ENCODE peak calls at places on chromosome 5, in ten cellular contexts. D, E, T, Q, L, K, V, Y, S and F are unnamed samples.

GRCh38 chr5:151487544-151487943 is 40.1 kb downstream of the SLC36A1 start:
- DNase-seq in S (no peak), Q (no peak), T (no peak), V (no peak), E (no peak), L (no peak), K (no peak), D (no peak), Y (no peak), F (no peak)

GRCh38 chr5:113102121-113102531 is 125.5 kb downstream of the DCP2 start:
- DNase-seq in Q (no peak), Y (no peak), S (no peak), E (no peak), T (no peak), K (no peak), L (no peak), D (peak), V (no peak), F (no peak)

GRCh38 chr5:43643750-43644149 is 40.8 kb downstream of the NNT start:
- DNase-seq in L (no peak), Y (no peak), V (no peak), S (no peak), E (no peak), Q (no peak), T (no peak), K (no peak), D (no peak), F (no peak)

GRCh38 chr5:38546691-38547146 is 9.7 kb downstream of the LIFR start:
- DNase-seq in Y (no peak), T (no peak), E (no peak), L (no peak), D (no peak), K (no peak), V (no peak), S (peak), Q (no peak), F (no peak)

GRCh38 chr5:26434688-26435087 is 603.7 kb downstream of the CDH9 start:
- DNase-seq in L (no peak), K (no peak), E (no peak), T (no peak), Q (no peak), V (no peak), D (no peak), Y (no peak), S (no peak), F (no peak)

GRCh38 chr5:74507596-74507995 is 132.9 kb downstream of the ENC1 start:
- DNase-seq in Q (no peak), S (no peak), T (no peak), E (no peak), D (no peak), K (no peak), L (no peak), Y (no peak), V (no peak), F (no peak)

GRCh38 chr5:126395198-126395597 is 28.0 kb upstream of the GRAMD2B start:
- DNase-seq in K (no peak), Q (no peak), S (no peak), L (peak), T (no peak), Y (no peak), D (peak), V (peak), E (no peak), F (no peak)

GRCh38 chr5:180074462-180074861 is 2.9 kb upstream of the RNF130 start:
- DNase-seq in L (no peak), Y (no peak), K (no peak), V (no peak), T (no peak), D (peak), S (no peak), Q (no peak), E (no peak), F (no peak)

GRCh38 chr5:39447968-39448367 is 23.2 kb upstream of the DAB2 start:
- DNase-seq in Y (no peak), Q (no peak), D (peak), E (no peak), V (no peak), K (no peak), L (no peak), S (peak), T (no peak), F (no peak)

GRCh38 chr5:53170748-53171349 is 61.3 kb upstream of the MOCS2 start:
- DNase-seq in Q (no peak), T (no peak), L (no peak), V (peak), K (peak), Y (no peak), S (peak), E (no peak), D (peak), F (no peak)

GRCh38 chr5:171142617-171143016 is 166.4 kb upstream of the TLX3 start:
- DNase-seq in Q (no peak), K (no peak), D (no peak), L (no peak), V (no peak), T (no peak), S (no peak), E (no peak), Y (no peak), F (no peak)

GRCh38 chr5:177131019-177131320 is 2.6 kb upstream of the NSD1 start:
- DNase-seq in Y (no peak), K (no peak), S (no peak), V (no peak), D (no peak), E (no peak), L (no peak), Q (no peak), T (no peak), F (no peak)

GRCh38 chr5:105508519-105508918 is 1945.9 kb upstream of the NUDT12 start:
- DNase-seq in Q (no peak), Y (no peak), K (no peak), D (peak), T (no peak), E (no peak), L (no peak), S (no peak), V (no peak), F (peak)

DNA sequence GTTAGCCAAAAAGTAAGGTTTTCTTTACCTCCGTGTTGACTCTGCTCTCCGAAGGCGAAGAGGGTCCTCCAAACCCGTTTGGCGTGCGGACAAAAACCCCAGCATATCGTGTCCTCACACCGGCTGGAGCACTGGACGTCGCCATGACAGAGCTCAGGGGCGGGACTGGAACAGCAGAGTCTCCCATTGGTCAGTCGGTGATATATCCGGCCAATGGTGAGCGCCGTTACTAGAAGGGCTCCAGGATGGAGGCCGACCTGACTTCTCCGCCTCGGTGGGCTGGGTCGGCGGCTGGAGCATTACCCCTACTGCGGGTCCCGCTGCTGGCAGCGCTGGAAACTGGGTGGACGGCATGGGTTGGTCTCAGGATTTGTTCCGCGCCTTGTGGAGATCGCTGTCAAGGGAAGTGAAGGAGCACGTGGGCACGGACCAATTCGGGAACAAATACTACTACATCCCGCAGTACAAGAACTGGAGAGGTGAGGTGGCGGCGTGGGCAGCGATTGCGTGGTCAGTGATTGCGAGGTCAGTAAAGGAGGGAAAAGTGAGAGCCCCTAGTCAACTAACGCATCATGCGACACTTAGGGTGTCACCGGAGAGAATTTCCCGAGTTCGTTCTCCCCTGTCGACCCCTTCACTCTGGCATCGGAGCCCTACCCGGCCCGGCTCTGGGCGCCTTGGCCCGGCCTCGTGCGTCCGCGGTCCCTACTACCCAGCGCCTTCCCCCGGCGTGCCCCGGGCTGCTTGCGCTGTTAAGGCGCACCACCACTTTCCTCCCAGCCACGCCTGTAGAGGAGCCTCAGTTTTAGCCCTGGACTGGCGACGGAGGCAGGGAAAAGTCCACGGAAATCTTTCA is at the start of the genes ERCC8 and NDUFAF2:
- DNase-seq in Y (peak), E (peak), L (peak), V (peak), Q (peak), T (peak), S (peak), D (peak), K (peak), F (peak)
- TF ChIP-seq POLR2A in Y (peak), E (peak), L (peak), V (peak), Q (peak), T (peak), S (peak), D (peak), K (peak), F (peak)

GRCh38 chr5:172452398-172453205 is 1.7 kb downstream of the SH3PXD2B start:
- DNase-seq in E (no peak), S (no peak), V (peak), K (no peak), Q (no peak), Y (no peak), T (peak), D (peak), L (no peak), F (no peak)
- TF ChIP-seq POLR2A in E (no peak), S (no peak), V (peak), K (no peak), Q (no peak), Y (no peak), T (no peak), D (no peak), L (no peak), F (no peak)

DNA sequence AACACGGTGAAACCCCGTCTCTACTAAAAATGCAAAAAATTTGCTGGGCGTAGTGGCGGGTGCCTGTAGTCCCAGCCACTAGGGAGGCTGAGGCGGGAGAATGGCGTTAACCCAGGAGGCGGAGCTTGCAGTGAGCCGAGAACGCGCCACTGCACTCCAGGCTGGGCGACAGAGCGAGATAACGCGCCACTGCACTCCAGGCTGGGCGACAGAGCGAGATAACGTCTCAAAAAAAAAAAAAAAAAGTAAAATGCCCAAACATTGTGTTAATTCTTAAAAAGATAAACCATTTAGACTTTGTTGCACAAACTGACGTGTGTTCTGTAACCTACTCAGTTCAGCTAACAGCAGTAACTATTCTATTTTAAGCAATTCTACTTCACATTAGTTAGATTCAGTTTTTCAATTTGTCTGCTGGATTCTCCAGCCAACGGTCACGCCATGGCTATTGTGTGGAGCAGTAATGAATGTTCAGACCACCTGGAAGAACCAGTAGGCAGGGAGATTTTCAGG is 119.3 kb upstream of the MAN2A1 start:
- DNase-seq in T (no peak), Y (no peak), K (no peak), D (no peak), L (no peak), E (no peak), S (no peak), Q (no peak), V (no peak), F (no peak)
- TF ChIP-seq POLR2A in T (no peak), Y (no peak), K (no peak), D (no peak), L (no peak), E (no peak), S (no peak), Q (no peak), V (no peak), F (no peak)

GRCh38 chr5:96747718-96748117 is 60.0 kb downstream of the ERAP1 start:
- DNase-seq in S (no peak), V (no peak), L (no peak), T (no peak), Y (no peak), K (no peak), Q (no peak), E (no peak), D (no peak), F (no peak)

GRCh38 chr5:96743805-96744559 is 63.8 kb downstream of the ERAP1 start:
- DNase-seq in T (no peak), Q (no peak), S (no peak), L (no peak), K (no peak), Y (no peak), D (no peak), E (no peak), V (no peak), F (no peak)

GRCh38 chr5:96743065-96743768 is 64.5 kb downstream of the ERAP1 start:
- DNase-seq in Y (no peak), D (peak), E (no peak), L (no peak), Q (no peak), T (no peak), K (peak), S (no peak), V (no peak), F (peak)

GRCh38 chr5:96745025-96745424 is 62.7 kb downstream of the ERAP1 start:
- DNase-seq in Y (no peak), S (no peak), Q (no peak), V (no peak), K (no peak), T (no peak), E (no peak), D (no peak), L (no peak), F (no peak)

GRCh38 chr5:96745844-96746531 is 61.8 kb downstream of the ERAP1 start:
- DNase-seq in T (no peak), D (peak), V (no peak), Y (no peak), E (no peak), Q (no peak), L (no peak), K (no peak), S (no peak), F (no peak)
- TF ChIP-seq POLR2A in T (no peak), D (no peak), V (no peak), Y (no peak), E (no peak), Q (no peak), L (no peak), K (no peak), S (no peak), F (no peak)

GRCh38 chr5:24351285-24351684 is 293.5 kb downstream of the CDH10 start:
- DNase-seq in V (no peak), E (no peak), Q (no peak), Y (no peak), T (no peak), S (no peak), D (no peak), K (no peak), L (no peak), F (no peak)

DNA sequence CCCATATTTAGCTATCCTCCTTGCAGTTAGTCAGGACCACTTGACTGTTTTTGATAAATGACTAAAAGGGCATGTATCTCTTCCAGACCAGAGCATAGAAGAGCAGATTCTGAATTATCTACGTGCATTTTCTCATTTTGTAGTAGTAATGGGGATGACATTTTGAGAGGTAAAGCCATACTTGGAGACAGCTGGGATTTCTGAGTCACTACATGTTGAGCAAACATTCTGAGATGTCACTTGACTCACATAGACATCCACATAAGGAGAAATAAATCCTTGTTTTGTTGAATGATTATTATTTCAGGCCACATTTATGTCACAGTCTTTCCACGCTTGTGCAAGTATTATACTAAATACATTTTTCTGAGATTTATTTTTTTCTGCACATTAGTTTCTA is 297.6 kb downstream of the CDH10 start:
- DNase-seq in T (no peak), L (no peak), K (no peak), V (no peak), Q (no peak), S (no peak), Y (no peak), E (no peak), D (no peak), F (no peak)
- TF ChIP-seq POLR2A in T (no peak), L (no peak), K (no peak), V (no peak), Q (no peak), S (no peak), Y (no peak), E (no peak), D (no peak), F (no peak)

DNA sequence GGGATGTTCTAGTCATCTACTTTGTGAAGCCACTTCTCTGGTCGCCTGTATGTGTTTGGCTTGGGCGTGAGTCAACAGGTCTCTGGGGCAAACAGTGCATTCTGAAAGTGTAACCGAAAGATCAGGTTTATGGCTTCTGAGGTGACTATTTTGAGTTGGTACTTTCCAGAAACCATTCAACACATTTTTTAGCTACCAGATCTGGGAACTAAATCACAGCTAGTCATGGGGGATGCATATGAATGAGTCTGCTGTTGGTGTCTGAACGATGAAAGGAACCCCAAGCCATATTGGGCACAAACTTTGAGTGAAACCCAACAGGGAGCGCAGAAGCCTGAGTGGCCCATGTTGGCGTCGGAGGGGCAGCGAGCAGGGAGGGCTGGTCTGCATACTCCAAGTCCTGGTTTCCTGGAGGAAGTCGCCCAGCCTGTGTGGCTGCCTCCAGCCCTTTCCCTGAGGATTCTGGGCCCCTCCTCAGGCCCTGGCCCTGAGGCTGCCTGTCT is 35.3 kb downstream of the UBE2QL1 start:
- DNase-seq in V (no peak), T (no peak), Y (peak), Q (no peak), K (no peak), S (no peak), L (no peak), D (no peak), E (no peak), F (no peak)
- TF ChIP-seq POLR2A in V (no peak), T (no peak), Y (no peak), Q (no peak), K (no peak), S (no peak), L (no peak), D (no peak), E (no peak), F (no peak)

GRCh38 chr5:62299097-62299496 is 6.9 kb upstream of the KIF2A start:
- DNase-seq in K (no peak), T (no peak), Y (no peak), S (no peak), D (no peak), V (no peak), E (no peak), L (no peak), Q (no peak), F (no peak)

GRCh38 chr5:62299600-62299999 is 6.4 kb upstream of the KIF2A start:
- DNase-seq in S (no peak), Q (no peak), D (no peak), K (no peak), L (no peak), Y (no peak), E (no peak), V (no peak), T (no peak), F (no peak)

GRCh38 chr5:62296998-62297397 is 9.0 kb upstream of the KIF2A start:
- DNase-seq in S (no peak), K (no peak), L (no peak), Q (no peak), E (no peak), V (no peak), Y (no peak), D (no peak), T (no peak), F (no peak)

GRCh38 chr5:62298118-62298517 is 7.9 kb upstream of the KIF2A start:
- DNase-seq in Q (no peak), Y (no peak), K (no peak), S (no peak), L (no peak), V (no peak), E (no peak), T (no peak), D (no peak), F (no peak)
- TF ChIP-seq POLR2A in Q (no peak), Y (no peak), K (no peak), S (no peak), L (no peak), V (no peak), E (no peak), T (no peak), D (no peak), F (no peak)

DNA sequence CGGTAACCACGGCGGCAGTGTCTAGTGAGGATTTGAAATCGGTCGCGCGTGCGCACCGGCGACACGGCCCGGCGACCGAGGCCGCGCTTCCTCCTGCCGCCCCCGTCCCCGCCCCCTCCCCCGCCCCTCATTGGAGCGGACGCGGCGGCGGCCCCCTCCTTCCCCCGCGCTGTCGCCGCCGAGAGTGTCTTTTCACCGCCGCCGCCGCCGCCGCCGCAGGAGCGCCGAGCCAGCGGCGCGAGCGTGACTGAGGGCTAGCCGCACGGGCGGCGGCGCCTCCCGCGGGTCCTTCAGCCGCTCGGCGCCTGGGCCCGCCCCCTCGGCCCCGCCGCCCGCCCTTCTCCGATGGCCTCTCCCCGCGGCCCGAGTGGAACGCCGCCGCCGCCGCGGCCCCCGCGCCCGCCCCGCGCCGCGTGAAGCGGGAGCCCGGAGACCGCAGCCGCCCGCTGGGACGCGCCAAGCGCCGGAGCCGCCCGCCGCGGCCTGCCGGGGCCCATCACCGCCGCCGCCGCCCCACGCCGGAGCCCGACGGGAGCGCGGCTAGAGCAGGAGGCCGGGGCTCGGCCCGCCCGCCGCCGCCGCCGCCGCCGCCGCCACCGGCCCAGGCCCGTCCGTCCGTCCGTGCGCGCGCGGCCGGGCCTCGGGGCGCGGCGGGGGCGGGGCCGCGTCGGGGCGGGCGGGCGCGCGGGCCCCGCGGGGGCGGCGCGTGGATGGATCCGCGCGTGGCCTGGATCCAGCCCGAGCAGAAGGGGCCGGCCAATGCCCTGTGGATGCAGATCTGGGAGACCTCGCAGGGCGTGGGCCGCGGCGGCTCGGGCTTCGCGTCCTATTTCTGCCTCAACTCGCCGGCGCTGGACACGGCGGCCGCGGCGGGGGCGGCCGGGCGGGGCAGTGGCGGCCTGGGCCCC is at the start of gene TENT4A:
- DNase-seq in Q (no peak), K (peak), Y (no peak), D (no peak), L (peak), E (no peak), V (peak), S (no peak), T (no peak), F (no peak)
- TF ChIP-seq POLR2A in Q (no peak), K (no peak), Y (no peak), D (no peak), L (no peak), E (no peak), V (no peak), S (no peak), T (no peak), F (no peak)